ENCODE peak calls at places on chromosomes 1 and 21, in five cellular contexts. U is activated T-cell treated with anti-CD3 and anti-CD28 coated beads, Interleukin-2, amount 50 U/mL, for 1 hour; V is GM10248; B is iPS-NIHi11; R is NCI-H2029 treated with DMSO at 0.1 percent for 48 hours. I is an unnamed sample.

GRCh38 chr1:226990133-226990716 is 50.1 kb downstream of the COQ8A start:
- DNase-seq in R (no peak), U (peak; percentile 36), B (no peak), V (no peak), I (peak; percentile 73)

GRCh38 chr1:63987014-63987630 is 213.3 kb downstream of the ROR1 start:
- DNase-seq in B (no peak), V (no peak), U (no peak), R (no peak), I (no peak)

GRCh38 chr1:237042467-237042891 is 495 bp downstream of the RYR2 start:
- DNase-seq in R (no peak), V (no peak), U (no peak), B (peak; percentile 33), I (no peak)

GRCh38 chr1:213273546-213273945 is 222.5 kb downstream of the RPS6KC1 start:
- DNase-seq in R (no peak), U (no peak), V (no peak), B (no peak), I (no peak)

GRCh38 chr1:183810756-183811155 is 5.8 kb downstream of the RGL1 start:
- DNase-seq in B (no peak), V (no peak), R (no peak), U (no peak), I (no peak)

GRCh38 chr1:225777058-225777582 is 506 bp upstream of the SRP9 start:
- DNase-seq in R (no peak), U (no peak), V (no peak), B (no peak), I (no peak)

GRCh38 chr1:232127190-232127589 is 500.6 kb downstream of the DISC1 start:
- DNase-seq in V (no peak), B (no peak), U (no peak), R (no peak), I (no peak)

GRCh38 chr1:234701737-234702341 is 91.9 kb upstream of the IRF2BP2 start:
- DNase-seq in R (no peak), U (no peak), B (no peak), V (no peak), I (no peak)

GRCh38 chr1:90346757-90347156 is 351.8 kb downstream of the ZNF326 start:
- DNase-seq in R (no peak), V (no peak), U (no peak), B (no peak), I (no peak)

GRCh38 chr1:70353641-70354331 is 736 bp downstream of the ANKRD13C start:
- DNase-seq in B (no peak), R (no peak), V (peak; percentile 28), U (no peak), I (peak; percentile 43)

GRCh38 chr1:162612606-162613400 is 19.5 kb upstream of the DDR2 start:
- DNase-seq in B (no peak), V (no peak), R (no peak), U (no peak), I (peak; percentile 33)

GRCh38 chr1:231272880-231273279 is 31.9 kb downstream of the GNPAT start:
- DNase-seq in V (no peak), B (no peak), U (no peak), R (no peak), I (peak; percentile 85)

GRCh38 chr1:213457733-213458132 is 406.7 kb downstream of the RPS6KC1 start:
- DNase-seq in V (no peak), R (no peak), B (no peak), U (no peak), I (no peak)

GRCh38 chr1:14777516-14778506 is 179.3 kb downstream of the KAZN start:
- DNase-seq in R (no peak), U (no peak), V (no peak), B (no peak), I (no peak)

GRCh38 chr1:187300093-187300492 is 471.3 kb downstream of the PLA2G4A start:
- DNase-seq in R (no peak), U (no peak), B (no peak), V (no peak), I (no peak)

GRCh38 chr21:45440736-45441350 is 35.9 kb downstream of the COL18A1 start:
- DNase-seq in R (no peak), B (no peak), V (no peak), U (no peak), I (no peak)

GRCh38 chr1:85137660-85138059 is 63.2 kb downstream of the SYDE2 start:
- DNase-seq in V (no peak), B (no peak), U (no peak), R (peak; percentile 99), I (no peak)

GRCh38 chr1:20187813-20188454 is 1.6 kb upstream of the PLA2G2C start:
- DNase-seq in B (no peak), R (no peak), V (no peak), U (no peak), I (no peak)

GRCh38 chr1:241311056-241311746 is 45.8 kb downstream of the RGS7 start:
- DNase-seq in U (no peak), B (no peak), V (no peak), R (no peak), I (no peak)

GRCh38 chr1:110771245-110772022 is 96.7 kb upstream of the KCNA3 start:
- DNase-seq in V (no peak), U (no peak), B (no peak), R (no peak), I (no peak)

GRCh38 chr1:155013632-155014031 is 11.0 kb downstream of the ZBTB7B start:
- DNase-seq in B (no peak), V (no peak), R (no peak), U (peak; percentile 44), I (no peak)

GRCh38 chr1:241086686-241087085 is 270.3 kb downstream of the RGS7 start:
- DNase-seq in V (no peak), B (no peak), R (no peak), U (no peak), I (no peak)